ENCODE peak calls at places on chromosomes 4 and X, in six cellular contexts. W, B, G, P, K and Q are unnamed samples.

GRCh38 chr4:156672492-156672891 is 299.1 kb downstream of the PDGFC start:
- DNase-seq in G (no peak), K (peak; percentile 59), W (no peak), P (no peak), B (no peak), Q (no peak)

GRCh38 chr4:61276034-61276433 is 75.9 kb downstream of the ADGRL3 start:
- DNase-seq in K (no peak), W (no peak), P (no peak), G (no peak), B (no peak), Q (no peak)

GRCh38 chr4:65416875-65417274 is 253.4 kb downstream of the EPHA5 start:
- DNase-seq in W (no peak), G (peak; percentile 25), B (no peak), P (no peak), K (peak; percentile 58), Q (peak; percentile 82)

GRCh38 chrX:28058906-28059305 is 77.7 kb upstream of the DCAF8L1 start:
- DNase-seq in P (peak; percentile 26), G (no peak), K (no peak), W (no peak), B (no peak), Q (peak; percentile 28)

GRCh38 chr4:94363136-94363655 is 20.6 kb upstream of the HPGDS start:
- DNase-seq in K (peak; percentile 51), W (no peak), P (no peak), G (no peak), B (no peak), Q (peak; percentile 61)

GRCh38 chr4:105715692-105716278 is 7.2 kb downstream of the GSTCD start:
- DNase-seq in W (peak; percentile 41), B (no peak), P (peak; percentile 45), K (peak; percentile 27), G (no peak), Q (peak; percentile 64)

GRCh38 chrX:43666301-43666912 is 10.3 kb downstream of the MAOA start:
- DNase-seq in B (no peak), W (no peak), K (no peak), P (no peak), G (no peak), Q (no peak)

GRCh38 chr4:73917081-73917501 is 47.9 kb downstream of the CXCL1 start:
- DNase-seq in P (peak; percentile 96), W (no peak), K (peak; percentile 97), B (peak; percentile 21), G (no peak), Q (peak; percentile 94)

GRCh38 chr4:20086768-20087167 is 164.9 kb upstream of the SLIT2 start:
- DNase-seq in P (no peak), B (no peak), K (no peak), G (no peak), W (no peak), Q (no peak)

GRCh38 chr4:23888421-23889319 is 1.2 kb downstream of the PPARGC1A start:
- DNase-seq in K (peak; percentile 69), W (peak; percentile 21), G (no peak), B (no peak), P (peak; percentile 52), Q (no peak)

GRCh38 chr4:40992472-40993298 is 221.7 kb downstream of the APBB2 start:
- DNase-seq in G (no peak), W (no peak), K (peak; percentile 88), B (peak; percentile 35), P (peak; percentile 88), Q (peak; percentile 38)

GRCh38 chrX:76126851-76127250 is 46.0 kb upstream of the PBDC1 start:
- DNase-seq in K (no peak), W (no peak), P (no peak), B (no peak), G (no peak), Q (no peak)

GRCh38 chrX:44975666-44976263 is 102.8 kb downstream of the KDM6A start:
- DNase-seq in G (no peak), W (no peak), K (peak; percentile 35), B (peak; percentile 46), P (peak; percentile 5), Q (no peak)

GRCh38 chrX:142819461-142819860 is 206.3 kb upstream of the SPANXN4 start:
- DNase-seq in K (no peak), W (no peak), B (no peak), G (no peak), P (no peak), Q (no peak)

GRCh38 chr4:165508372-165509120 is 129.7 kb downstream of the CPE start:
- DNase-seq in P (no peak), W (no peak), B (no peak), G (no peak), K (no peak), Q (peak; percentile 10)

GRCh38 chrX:74421181-74422028 is at the start of gene SLC16A2:
- DNase-seq in P (peak; percentile 79), W (peak; percentile 57), G (peak; percentile 69), K (peak; percentile 83), B (no peak), Q (peak; percentile 72)

GRCh38 chr4:140256335-140256734 is 102.4 kb upstream of the MAML3 start:
- DNase-seq in G (peak; percentile 50), W (peak; percentile 52), K (peak; percentile 61), P (peak; percentile 77), B (no peak), Q (peak; percentile 69)

GRCh38 chrX:97860206-97860605 is 976.5 kb downstream of the RPA4 start:
- DNase-seq in B (no peak), K (peak; percentile 61), W (no peak), G (no peak), P (peak; percentile 73), Q (peak; percentile 79)

GRCh38 chr4:10020871-10021676 is at the start of gene SLC2A9:
- DNase-seq in G (peak; percentile 22), W (no peak), P (no peak), K (no peak), B (no peak), Q (no peak)

GRCh38 chrX:154468217-154468616 is 10.1 kb downstream of the PLXNA3 start:
- DNase-seq in K (no peak), P (no peak), G (no peak), B (no peak), W (no peak), Q (no peak)

GRCh38 chrX:10755477-10756334 is 135.3 kb upstream of the MID1 start:
- DNase-seq in W (no peak), B (no peak), P (peak; percentile 81), G (peak; percentile 68), K (peak; percentile 91), Q (no peak)

GRCh38 chr4:16852168-16852567 is 46.3 kb downstream of the LDB2 start:
- DNase-seq in P (peak; percentile 11), K (no peak), G (no peak), B (no peak), W (no peak), Q (no peak)

DNA sequence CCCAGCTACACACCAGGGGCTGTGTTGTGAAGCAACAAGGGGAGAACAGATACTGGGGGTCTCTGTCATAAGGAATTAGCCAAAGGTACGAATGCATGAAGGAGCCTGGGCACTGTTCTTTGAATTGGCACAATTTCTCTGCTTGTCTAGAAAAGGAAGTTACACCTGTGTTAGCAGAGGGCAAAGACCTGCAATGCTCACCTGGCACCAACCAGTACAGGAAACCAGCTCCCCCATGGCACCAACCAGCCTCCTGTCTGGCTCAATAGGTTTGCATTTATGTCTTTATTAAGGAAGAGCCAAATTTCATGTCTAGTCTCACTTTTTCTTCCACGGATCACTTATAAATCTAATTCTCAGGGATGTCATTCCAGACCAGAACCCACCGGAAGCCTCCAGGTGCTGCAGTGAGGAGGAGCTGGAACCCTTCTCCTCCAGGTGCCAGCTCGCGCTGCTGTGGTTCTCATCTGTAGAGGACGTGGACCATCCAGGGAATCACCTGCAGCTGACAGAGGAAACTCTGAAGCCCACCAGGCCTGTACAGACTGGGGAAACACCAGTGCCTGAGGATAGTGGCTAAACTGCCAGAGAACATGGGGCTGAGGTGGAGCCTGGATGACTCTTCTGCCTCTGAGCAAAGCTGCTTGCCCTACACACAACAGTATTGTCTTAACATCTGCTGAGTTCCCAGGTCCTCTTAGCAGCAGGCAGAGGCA is 113.4 kb upstream of the TRIM2 start:
- DNase-seq in W (peak; percentile 74), G (peak; percentile 15), K (no peak), B (no peak), P (no peak), Q (no peak)
- H3K4me2 ChIP-seq in W (peak overlapping the region; percentile 74), G (no peak overlapping the region), K (no peak overlapping the region), B (no peak overlapping the region), P (no peak overlapping the region), Q (no peak overlapping the region)

GRCh38 chr4:86296865-86297264 is 63.0 kb downstream of the MAPK10 start:
- DNase-seq in G (no peak), B (no peak), W (no peak), P (no peak), K (no peak), Q (no peak)

GRCh38 chr4:86291180-86291579 is 68.7 kb downstream of the MAPK10 start:
- DNase-seq in G (no peak), K (no peak), P (no peak), W (no peak), B (no peak), Q (no peak)

GRCh38 chr4:86300516-86300915 is 59.3 kb downstream of the MAPK10 start:
- DNase-seq in B (no peak), W (no peak), G (no peak), P (no peak), K (peak; percentile 83), Q (no peak)

GRCh38 chr4:86294883-86295282 is 65.0 kb downstream of the MAPK10 start:
- DNase-seq in B (no peak), P (no peak), K (no peak), W (no peak), G (no peak), Q (no peak)
- H3K4me1 ChIP-seq in B (peaks cover 7% of the 10 kb centered on the region), P (no peaks in the 10 kb centered on the region), K (no peaks in the 10 kb centered on the region), W (no peaks in the 10 kb centered on the region), G (no peaks in the 10 kb centered on the region), Q (no peaks in the 10 kb centered on the region)

GRCh38 chr4:39045791-39046221 is 13.6 kb upstream of the TMEM156 start:
- DNase-seq in W (no peak), K (no peak), G (no peak), B (no peak), P (peak; percentile 21), Q (peak; percentile 22)

GRCh38 chr4:39044947-39045734 is 12.9 kb upstream of the TMEM156 start:
- DNase-seq in W (no peak), G (peak; percentile 44), B (no peak), P (no peak), K (no peak), Q (no peak)

GRCh38 chr4:39048291-39048690 is 13.7 kb upstream of the KLHL5 start:
- DNase-seq in B (no peak), W (peak; percentile 63), K (no peak), G (no peak), P (peak; percentile 26), Q (no peak)

GRCh38 chr4:39046243-39046642 is 14.0 kb upstream of the TMEM156 start:
- DNase-seq in K (peak; percentile 69), G (no peak), B (peak; percentile 53), P (peak; percentile 54), W (no peak), Q (peak; percentile 74)

GRCh38 chr4:39047691-39048090 is 14.3 kb upstream of the KLHL5 start:
- DNase-seq in G (no peak), B (no peak), P (peak; percentile 49), W (no peak), K (no peak), Q (peak; percentile 26)
- H3K4me2 ChIP-seq in G (no peak overlapping the region), B (no peak overlapping the region), P (peak overlapping the region; percentile 68), W (peak overlapping the region; percentile 38), K (no peak overlapping the region), Q (peak overlapping the region; percentile 87)

DNA sequence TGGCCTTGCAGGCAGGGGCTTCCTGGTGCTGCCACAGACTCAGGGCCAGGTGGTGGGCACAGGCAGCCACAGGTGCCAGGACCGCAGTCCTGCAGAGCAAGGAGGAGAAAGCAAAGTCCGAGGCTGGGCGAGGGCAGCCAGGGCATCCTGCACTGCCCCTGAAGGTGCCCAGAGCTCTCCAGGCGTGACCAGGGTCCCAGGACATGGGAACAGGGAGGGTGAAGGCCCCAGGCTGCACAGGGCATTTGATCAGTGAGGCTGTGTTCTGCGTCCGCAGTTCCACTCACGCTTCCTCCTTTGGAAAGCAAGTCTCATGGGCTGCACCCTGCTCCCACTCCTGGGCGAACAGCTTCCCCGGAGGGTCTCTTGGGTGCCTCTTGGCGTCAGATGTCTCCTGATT is 3.0 kb downstream of the SH3TC1 start:
- DNase-seq in G (no peak), P (no peak), B (no peak), W (no peak), K (no peak), Q (no peak)
- H3K4me1 ChIP-seq in G (no peaks in the 10 kb centered on the region), P (peaks cover 17% of the 10 kb centered on the region), B (peaks cover 57% of the 10 kb centered on the region), W (peaks cover 6% of the 10 kb centered on the region), K (peaks cover 23% of the 10 kb centered on the region), Q (peaks cover 13% of the 10 kb centered on the region)